ENCODE peak calls at places on chromosomes 16 and 17, in eight cellular contexts. X is heart right ventricle, K is Caco-2, D is A549, R is fibroblast of lung, S is stomach, T is BE2C, A is psoas muscle. H is an unnamed sample.

GRCh38 chr17:29225388-29225787 is 21.3 kb upstream of the CRYBA1 start:
- DNase-seq in X (no peak), K (no peak), D (no peak), R (no peak), S (no peak), T (no peak), A (no peak), H (no peak)

GRCh38 chr17:6721744-6722143 is 8.6 kb upstream of the SLC13A5 start:
- DNase-seq in X (no peak), K (no peak), D (no peak), R (no peak), S (no peak), T (no peak), A (no peak), H (no peak)

GRCh38 chr17:43832976-43833829 is at the start of gene MPP3:
- DNase-seq in X (peak), K (peak), D (peak), R (peak), S (peak), T (peak), A (peak), H (peak)

GRCh38 chr17:49312722-49313121 is 49.3 kb downstream of the ZNF652 start:
- DNase-seq in X (no peak), K (no peak), D (no peak), R (no peak), S (no peak), T (no peak), A (no peak), H (no peak)

GRCh38 chr17:17626840-17627239 is 35.3 kb upstream of the PEMT start:
- DNase-seq in X (no peak), K (no peak), D (no peak), R (no peak), S (no peak), T (no peak), A (no peak), H (no peak)

GRCh38 chr17:62892870-62893338 is 73.1 kb upstream of the TANC2 start:
- DNase-seq in X (no peak), K (no peak), D (peak), R (peak), S (peak), T (no peak), A (no peak), H (peak)

GRCh38 chr16:619476-620100 is 11.2 kb upstream of the WFIKKN1 start:
- DNase-seq in X (no peak), K (no peak), D (no peak), R (no peak), S (no peak), T (no peak), A (no peak), H (no peak)

GRCh38 chr17:63571632-63572310 is 21.5 kb downstream of the DCAF7 start:
- DNase-seq in X (no peak), K (no peak), D (no peak), R (peak), S (no peak), T (no peak), A (no peak), H (peak)

GRCh38 chr17:33202011-33202410 is 91.1 kb downstream of the ASIC2 start:
- DNase-seq in X (no peak), K (peak), D (no peak), R (no peak), S (no peak), T (no peak), A (no peak), H (no peak)
- TF ChIP-seq CTCF in X (no peak), K (no peak), D (no peak), R (no peak), S (no peak), T (no peak), A (no peak), H (no peak)

DNA sequence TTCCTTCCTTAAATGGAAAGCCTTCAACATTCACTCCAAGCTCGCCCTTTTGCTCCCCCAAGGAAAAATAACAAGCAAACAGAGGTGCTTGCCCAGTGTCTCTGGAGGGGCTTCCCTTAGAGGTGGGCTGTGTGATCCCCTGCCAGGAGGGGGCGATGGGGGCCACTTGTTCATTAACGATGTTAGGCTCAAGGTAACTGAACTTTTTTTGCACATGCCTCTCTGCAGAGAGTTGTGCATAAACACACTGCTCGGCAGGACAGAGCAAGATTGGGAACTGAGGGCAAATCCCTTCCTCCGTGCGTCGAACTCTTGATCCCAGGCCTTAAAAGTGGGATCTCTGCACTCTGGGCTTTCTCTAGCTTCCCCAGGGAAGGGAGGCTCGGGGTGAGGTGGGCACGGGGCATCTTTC is 15.5 kb upstream of the NAGLU start:
- DNase-seq in X (no peak), K (no peak), D (no peak), R (no peak), S (no peak), T (peak), A (no peak), H (no peak)
- TF ChIP-seq CTCF in X (peak), K (peak), D (peak), R (peak), S (no peak), T (peak), A (no peak), H (peak)

DNA sequence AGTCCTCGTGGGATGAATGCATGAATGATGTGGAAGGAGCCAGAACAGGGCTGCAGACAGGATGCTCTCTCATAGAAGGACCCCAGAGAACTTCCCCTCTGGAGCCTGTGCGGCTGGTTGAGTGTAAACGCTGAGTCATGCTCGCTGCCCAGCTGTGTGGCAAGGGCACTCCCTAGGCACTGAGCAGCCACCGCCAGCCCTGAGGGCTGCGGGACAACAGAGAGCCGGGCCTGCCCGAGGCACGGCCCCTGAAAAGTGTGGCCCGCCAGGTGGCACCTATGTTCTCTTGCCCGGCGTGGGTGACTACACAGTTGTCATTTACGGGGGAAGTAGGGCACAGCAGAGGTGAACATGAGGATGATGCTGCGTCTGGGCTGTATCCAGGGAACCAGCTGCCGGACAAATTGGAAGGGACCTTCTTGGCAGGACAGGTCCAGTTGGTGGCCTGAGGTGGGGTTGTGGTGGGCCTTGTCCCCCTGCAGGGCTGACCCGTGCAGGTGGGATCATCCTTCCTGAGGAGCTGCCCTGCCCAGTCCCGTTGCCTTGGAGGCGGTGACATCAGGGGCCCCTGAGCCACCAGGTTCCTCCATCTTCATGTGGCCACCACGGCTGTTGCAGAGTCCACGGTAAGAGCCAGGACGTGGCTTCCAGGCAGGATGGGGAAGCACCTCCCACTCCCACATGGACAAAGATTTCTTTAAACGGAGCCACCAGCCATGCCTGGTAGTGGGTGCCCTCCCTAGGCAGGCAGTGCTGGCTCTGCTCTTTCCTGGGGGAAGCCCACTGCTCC is 94.8 kb upstream of the CBX4 start:
- DNase-seq in X (no peak), K (no peak), D (peak), R (no peak), S (peak), T (no peak), A (peak), H (no peak)
- TF ChIP-seq CTCF in X (no peak), K (no peak), D (peak), R (no peak), S (no peak), T (no peak), A (no peak), H (no peak)

GRCh38 chr16:28165549-28166046 is 46.2 kb downstream of the XPO6 start:
- DNase-seq in X (no peak), K (no peak), D (no peak), R (no peak), S (no peak), T (no peak), A (no peak), H (no peak)
- TF ChIP-seq CTCF in X (no peak), K (no peak), D (no peak), R (no peak), S (no peak), T (no peak), A (no peak), H (no peak)

DNA sequence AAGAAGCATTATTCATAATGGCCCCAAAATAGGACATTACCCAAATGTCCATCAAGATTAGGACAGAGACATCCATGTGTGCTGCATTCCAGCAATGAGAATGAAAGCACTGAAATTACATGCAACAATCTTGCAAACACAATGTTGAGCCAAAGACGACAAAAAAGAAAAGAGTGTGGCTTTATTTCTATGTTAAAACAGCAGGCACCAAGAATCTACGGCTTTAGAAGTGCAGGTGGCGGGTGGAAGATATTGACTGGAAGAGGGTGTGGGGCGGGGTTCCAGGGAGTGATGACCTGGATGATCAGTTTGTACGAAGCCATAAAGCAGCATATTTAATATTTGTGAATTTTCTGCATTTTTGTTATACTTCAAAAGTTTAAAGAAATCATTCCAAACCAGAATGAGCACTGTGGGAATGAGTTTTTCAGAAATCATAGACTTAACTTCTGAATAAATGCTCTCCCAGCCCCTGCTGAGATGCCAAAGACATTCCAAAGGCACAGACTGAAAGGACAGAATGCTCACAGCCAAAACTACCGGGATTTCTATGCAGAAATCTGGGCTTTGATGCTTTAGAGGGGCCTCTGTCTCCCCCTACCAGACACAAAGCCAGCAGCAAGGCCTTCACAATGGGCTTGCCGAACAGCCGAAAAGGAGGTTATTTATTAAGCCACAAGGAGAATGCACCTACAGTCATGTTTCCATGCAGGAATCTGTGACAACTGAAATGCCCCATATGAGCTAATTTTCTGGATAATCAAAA is 361.6 kb downstream of the GRIN2A start:
- DNase-seq in X (no peak), K (no peak), D (no peak), R (no peak), S (no peak), T (no peak), A (no peak), H (no peak)
- TF ChIP-seq CTCF in X (no peak), K (peak), D (no peak), R (no peak), S (no peak), T (no peak), A (no peak), H (no peak)

H was measured in astrocyte of the spinal cord.